ENCODE peak calls at places on chromosomes 13 and 19, in seven cellular contexts. X is AG09319; V is A172; Y is activated CD4-positive, alpha-beta T cell treated with anti-CD3 and anti-CD28 coated beads, Interleukin-2, amount 50 U/mL, for 48 hours; B is omental fat pad; M is T-helper 17 cell; I is endothelial cell. A is an unnamed sample.

GRCh38 chr19:2952953-2953481 is 8.2 kb upstream of the ZNF77 start:
- DNase-seq in X (no peak), V (no peak), Y (no peak), B (no peak), M (no peak), I (no peak), A (no peak)

GRCh38 chr13:75405976-75406703 is 75.8 kb downstream of the TBC1D4 start:
- DNase-seq in X (no peak), V (no peak), Y (no peak), B (no peak), M (no peak), I (no peak), A (no peak)

GRCh38 chr13:25391932-25392331 is 20.2 kb downstream of the ATP8A2 start:
- DNase-seq in X (no peak), V (no peak), Y (no peak), B (no peak), M (no peak), I (no peak), A (no peak)

GRCh38 chr13:82758056-82758455 is 1124.2 kb downstream of the SLITRK1 start:
- DNase-seq in X (no peak), V (peak; percentile 36), Y (no peak), B (no peak), M (no peak), I (no peak), A (no peak)

GRCh38 chr19:17423429-17424208 is 3.8 kb downstream of the MVB12A start:
- DNase-seq in X (no peak), V (no peak), Y (no peak), B (no peak), M (no peak), I (no peak), A (no peak)

GRCh38 chr13:95193509-95194230 is 107.6 kb downstream of the ABCC4 start:
- DNase-seq in X (no peak), V (no peak), Y (no peak), B (no peak), M (no peak), I (no peak), A (no peak)

GRCh38 chr19:19040417-19040816 is 7.0 kb downstream of the ARMC6 start:
- DNase-seq in X (peak; percentile 90), V (no peak), Y (no peak), B (no peak), M (no peak), I (no peak), A (no peak)

GRCh38 chr19:45514376-45515051 is 7.2 kb downstream of the VASP start:
- DNase-seq in X (no peak), V (no peak), Y (no peak), B (no peak), M (no peak), I (no peak), A (no peak)

GRCh38 chr13:75219479-75220237 is 262.3 kb downstream of the TBC1D4 start:
- DNase-seq in X (peak; percentile 27), V (peak; percentile 45), Y (peak; percentile 88), B (peak; percentile 61), M (peak; percentile 84), I (peak; percentile 90), A (peak; percentile 53)

GRCh38 chr19:5046339-5047039 is 77.6 kb downstream of the KDM4B start:
- DNase-seq in X (no peak), V (peak; percentile 87), Y (no peak), B (no peak), M (no peak), I (no peak), A (no peak)

GRCh38 chr13:42612021-42612765 is 38.2 kb downstream of the TNFSF11 start:
- DNase-seq in X (no peak), V (peak; percentile 13), Y (no peak), B (no peak), M (no peak), I (no peak), A (no peak)

GRCh38 chr13:20709782-20710181 is 6.3 kb downstream of the IL17D start:
- DNase-seq in X (no peak), V (no peak), Y (no peak), B (no peak), M (no peak), I (no peak), A (no peak)

GRCh38 chr13:71316964-71317363 is 550.0 kb downstream of the DACH1 start:
- DNase-seq in X (no peak), V (no peak), Y (no peak), B (no peak), M (no peak), I (no peak), A (no peak)

GRCh38 chr13:30480292-30480947 is 14.7 kb upstream of the HMGB1 start:
- DNase-seq in X (no peak), V (no peak), Y (no peak), B (no peak), M (no peak), I (no peak), A (no peak)

GRCh38 chr13:28541966-28542365 is 47.0 kb upstream of the FLT1 start:
- DNase-seq in X (no peak), V (no peak), Y (no peak), B (no peak), M (no peak), I (no peak), A (no peak)

GRCh38 chr19:48344892-48345291 is 18.8 kb downstream of the TMEM143 start:
- DNase-seq in X (no peak), V (no peak), Y (no peak), B (no peak), M (no peak), I (no peak), A (no peak)

GRCh38 chr19:18626906-18627305 is 9.9 kb upstream of the KLHL26 start:
- DNase-seq in X (no peak), V (no peak), Y (no peak), B (no peak), M (no peak), I (no peak), A (no peak)

GRCh38 chr19:29806098-29806866 is 5.5 kb upstream of the CCNE1 start:
- DNase-seq in X (peak; percentile 31), V (peak; percentile 60), Y (no peak), B (no peak), M (no peak), I (no peak), A (no peak)

GRCh38 chr13:101398920-101399319 is 17.4 kb downstream of the NALCN start:
- DNase-seq in X (no peak), V (peak; percentile 30), Y (no peak), B (no peak), M (no peak), I (no peak), A (no peak)

GRCh38 chr19:11978492-11979100 is 13.8 kb downstream of the ZNF763 start:
- DNase-seq in X (no peak), V (no peak), Y (no peak), B (no peak), M (no peak), I (no peak), A (no peak)

GRCh38 chr13:37618554-37618953 is 20.0 kb upstream of the POSTN start:
- DNase-seq in X (no peak), V (peak; percentile 54), Y (no peak), B (no peak), M (no peak), I (no peak), A (no peak)

GRCh38 chr13:75760182-75760981 is 124.3 kb downstream of the LMO7 start:
- DNase-seq in X (no peak), V (peak; percentile 41), Y (no peak), B (no peak), M (no peak), I (no peak), A (no peak)

GRCh38 chr19:11261431-11261901 is 858 bp downstream of the DOCK6 start:
- DNase-seq in X (no peak), V (no peak), Y (no peak), B (no peak), M (no peak), I (peak; percentile 49), A (no peak)

GRCh38 chr13:42379241-42379640 is 107.3 kb downstream of the AKAP11 start:
- DNase-seq in X (no peak), V (no peak), Y (no peak), B (no peak), M (no peak), I (no peak), A (no peak)

GRCh38 chr19:46972301-46972700 is 47.3 kb upstream of the NPAS1 start:
- DNase-seq in X (no peak), V (no peak), Y (no peak), B (no peak), M (no peak), I (no peak), A (no peak)

GRCh38 chr19:12272980-12273901 is 21.4 kb downstream of the ZNF44 start:
- DNase-seq in X (no peak), V (no peak), Y (no peak), B (no peak), M (no peak), I (no peak), A (no peak)

GRCh38 chr19:46678110-46678732 is 17.2 kb upstream of the DACT3 start:
- DNase-seq in X (no peak), V (peak; percentile 22), Y (peak; percentile 73), B (no peak), M (peak; percentile 53), I (peak; percentile 31), A (peak; percentile 49)

GRCh38 chr19:16591803-16592556 is 19.8 kb upstream of the SLC35E1 start:
- DNase-seq in X (no peak), V (peak; percentile 63), Y (no peak), B (no peak), M (no peak), I (no peak), A (no peak)

GRCh38 chr13:36919206-36919832 is 719 bp downstream of the SMAD9 start:
- DNase-seq in X (no peak), V (peak; percentile 7), Y (no peak), B (no peak), M (no peak), I (peak; percentile 18), A (no peak)

GRCh38 chr19:45448425-45448756 is 19.4 kb upstream of the FOSB start:
- DNase-seq in X (no peak), V (no peak), Y (no peak), B (no peak), M (no peak), I (no peak), A (no peak)

GRCh38 chr19:6271721-6272410 is 7.9 kb downstream of the MLLT1 start:
- DNase-seq in X (no peak), V (no peak), Y (no peak), B (no peak), M (no peak), I (no peak), A (no peak)

GRCh38 chr19:19943848-19944582 is 43.3 kb downstream of the ZNF93 start:
- DNase-seq in X (no peak), V (no peak), Y (no peak), B (no peak), M (no peak), I (no peak), A (no peak)

GRCh38 chr13:75621147-75621546 is 15.0 kb upstream of the LMO7 start:
- DNase-seq in X (no peak), V (peak; percentile 72), Y (no peak), B (no peak), M (no peak), I (no peak), A (no peak)

GRCh38 chr19:55644191-55644833 is 863 bp downstream of the ZNF581 start:
- DNase-seq in X (no peak), V (no peak), Y (no peak), B (no peak), M (no peak), I (no peak), A (no peak)

GRCh38 chr19:54937926-54938325 is 9.4 kb downstream of the NLRP7 start:
- DNase-seq in X (no peak), V (peak; percentile 19), Y (no peak), B (no peak), M (no peak), I (no peak), A (peak; percentile 15)